ENCODE peak calls at places on chromosomes 5 and 9, in seven cellular contexts. One of them, this sample, is unnamed.
A peak's percentile ranks its signal among the peaks of the same experiment; 100 is the strongest.

GRCh38 chr5:12330993-12331588 is 426.8 kb upstream of the CTNND2 start:
- DNase-seq in right lobe of liver: no peak
- DNase-seq in A549: no peak
- DNase-seq in IMR-90: no peak
- DNase-seq in testis: no peak
- DNase-seq in heart left ventricle: no peak
- DNase-seq in HCT116: no peak
- DNase-seq in this sample: no peak

GRCh38 chr5:116068028-116068632 is 16.7 kb upstream of the COMMD10 start:
- DNase-seq in right lobe of liver: no peak
- DNase-seq in A549: peak; percentile 60
- DNase-seq in IMR-90: peak; percentile 72
- DNase-seq in testis: peak; percentile 69
- DNase-seq in heart left ventricle: no peak
- DNase-seq in HCT116: peak; percentile 78
- DNase-seq in this sample: no peak

GRCh38 chr9:18208166-18209059 is 265.5 kb upstream of the ADAMTSL1 start:
- DNase-seq in right lobe of liver: peak; percentile 62
- DNase-seq in A549: peak; percentile 42
- DNase-seq in IMR-90: peak; percentile 12
- DNase-seq in testis: peak; percentile 82
- DNase-seq in heart left ventricle: peak; percentile 23
- DNase-seq in HCT116: no peak
- DNase-seq in this sample: peak; percentile 17

GRCh38 chr5:95930541-95930940 is 31.1 kb downstream of the ELL2 start:
- DNase-seq in right lobe of liver: no peak
- DNase-seq in A549: no peak
- DNase-seq in IMR-90: no peak
- DNase-seq in testis: no peak
- DNase-seq in heart left ventricle: no peak
- DNase-seq in HCT116: no peak
- DNase-seq in this sample: no peak

GRCh38 chr9:126719677-126720435 is 85.0 kb upstream of the ZBTB43 start:
- DNase-seq in right lobe of liver: peak; percentile 78
- DNase-seq in A549: no peak
- DNase-seq in IMR-90: peak; percentile 25
- DNase-seq in testis: peak; percentile 73
- DNase-seq in heart left ventricle: peak; percentile 75
- DNase-seq in HCT116: no peak
- DNase-seq in this sample: no peak

GRCh38 chr9:87140605-87141109 is 193.4 kb upstream of the GAS1 start:
- DNase-seq in right lobe of liver: no peak
- DNase-seq in A549: no peak
- DNase-seq in IMR-90: no peak
- DNase-seq in testis: no peak
- DNase-seq in heart left ventricle: no peak
- DNase-seq in HCT116: no peak
- DNase-seq in this sample: no peak

GRCh38 chr5:177312649-177313181 is 1.0 kb upstream of the MXD3 start:
- DNase-seq in right lobe of liver: no peak
- DNase-seq in A549: peak; percentile 65
- DNase-seq in IMR-90: no peak
- DNase-seq in testis: no peak
- DNase-seq in heart left ventricle: no peak
- DNase-seq in HCT116: peak; percentile 51
- DNase-seq in this sample: no peak

GRCh38 chr5:142997586-142997985 is 227.4 kb downstream of the ARHGAP26 start:
- DNase-seq in right lobe of liver: no peak
- DNase-seq in A549: no peak
- DNase-seq in IMR-90: no peak
- DNase-seq in testis: no peak
- DNase-seq in heart left ventricle: no peak
- DNase-seq in HCT116: no peak
- DNase-seq in this sample: no peak

GRCh38 chr5:59173568-59173967 is 590.7 kb downstream of the RAB3C start:
- DNase-seq in right lobe of liver: no peak
- DNase-seq in A549: peak; percentile 48
- DNase-seq in IMR-90: peak; percentile 45
- DNase-seq in testis: no peak
- DNase-seq in heart left ventricle: no peak
- DNase-seq in HCT116: no peak
- DNase-seq in this sample: no peak

GRCh38 chr9:94952553-94953373 is 226.3 kb downstream of the AOPEP start:
- DNase-seq in right lobe of liver: no peak
- DNase-seq in A549: no peak
- DNase-seq in IMR-90: no peak
- DNase-seq in testis: peak; percentile 72
- DNase-seq in heart left ventricle: peak; percentile 46
- DNase-seq in HCT116: no peak
- DNase-seq in this sample: peak; percentile 74

GRCh38 chr9:95250462-95251058 is 66.9 kb downstream of the FANCC start:
- DNase-seq in right lobe of liver: no peak
- DNase-seq in A549: no peak
- DNase-seq in IMR-90: no peak
- DNase-seq in testis: no peak
- DNase-seq in heart left ventricle: no peak
- DNase-seq in HCT116: no peak
- DNase-seq in this sample: no peak

GRCh38 chr5:167639213-167639612 is 652.2 kb upstream of the WWC1 start:
- DNase-seq in right lobe of liver: no peak
- DNase-seq in A549: no peak
- DNase-seq in IMR-90: peak; percentile 62
- DNase-seq in testis: no peak
- DNase-seq in heart left ventricle: no peak
- DNase-seq in HCT116: no peak
- DNase-seq in this sample: no peak

GRCh38 chr5:138789771-138790242 is 36.6 kb downstream of the CTNNA1 start:
- DNase-seq in right lobe of liver: no peak
- DNase-seq in A549: peak; percentile 48
- DNase-seq in IMR-90: peak; percentile 38
- DNase-seq in testis: no peak
- DNase-seq in heart left ventricle: no peak
- DNase-seq in HCT116: peak; percentile 37
- DNase-seq in this sample: no peak

GRCh38 chr5:157388148-157388547 is 71.9 kb upstream of the NIPAL4 start:
- DNase-seq in right lobe of liver: no peak
- DNase-seq in A549: no peak
- DNase-seq in IMR-90: peak; percentile 24
- DNase-seq in testis: no peak
- DNase-seq in heart left ventricle: no peak
- DNase-seq in HCT116: no peak
- DNase-seq in this sample: no peak

GRCh38 chr5:143471666-143472411 is 68.4 kb upstream of the NR3C1 start:
- DNase-seq in right lobe of liver: no peak
- DNase-seq in A549: no peak
- DNase-seq in IMR-90: peak; percentile 41
- DNase-seq in testis: no peak
- DNase-seq in heart left ventricle: no peak
- DNase-seq in HCT116: no peak
- DNase-seq in this sample: no peak

GRCh38 chr9:134689320-134690181 is 47.9 kb downstream of the COL5A1 start:
- DNase-seq in right lobe of liver: peak; percentile 71
- DNase-seq in A549: peak; percentile 59
- DNase-seq in IMR-90: peak; percentile 49
- DNase-seq in testis: peak; percentile 74
- DNase-seq in heart left ventricle: peak; percentile 66
- DNase-seq in HCT116: peak; percentile 29
- DNase-seq in this sample: peak; percentile 79

GRCh38 chr5:109688647-109688998 is 1.1 kb upstream of the MAN2A1 start:
- DNase-seq in right lobe of liver: no peak
- DNase-seq in A549: no peak
- DNase-seq in IMR-90: peak; percentile 28
- DNase-seq in testis: no peak
- DNase-seq in heart left ventricle: no peak
- DNase-seq in HCT116: peak; percentile 48
- DNase-seq in this sample: no peak

GRCh38 chr9:121383715-121384114 is 13.7 kb upstream of the STOM start:
- DNase-seq in right lobe of liver: no peak
- DNase-seq in A549: no peak
- DNase-seq in IMR-90: no peak
- DNase-seq in testis: no peak
- DNase-seq in heart left ventricle: no peak
- DNase-seq in HCT116: no peak
- DNase-seq in this sample: no peak

GRCh38 chr5:122924719-122925395 is 79.4 kb downstream of the SNX24 start:
- DNase-seq in right lobe of liver: no peak
- DNase-seq in A549: no peak
- DNase-seq in IMR-90: no peak
- DNase-seq in testis: no peak
- DNase-seq in heart left ventricle: no peak
- DNase-seq in HCT116: no peak
- DNase-seq in this sample: no peak

DNA sequence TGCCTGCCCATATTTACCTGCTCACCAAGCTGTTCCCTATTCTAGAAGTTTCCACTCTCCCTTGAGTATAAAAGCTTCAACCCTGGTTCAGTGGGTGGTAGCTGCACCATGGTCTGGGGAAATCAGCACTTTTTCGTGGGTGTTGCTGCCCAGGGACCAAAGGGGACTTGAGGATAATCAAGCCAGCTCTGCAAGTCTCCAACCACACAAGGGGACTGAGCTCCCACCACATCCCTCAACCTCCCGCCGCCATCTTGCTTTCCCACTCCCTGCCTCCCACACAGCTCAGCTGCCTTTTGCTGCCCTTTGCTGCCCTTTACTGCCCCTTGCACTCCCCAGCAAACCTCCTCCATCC is 210.0 kb downstream of the AUH start:
- DNase-seq in right lobe of liver: no peak
- DNase-seq in A549: no peak
- DNase-seq in IMR-90: no peak
- DNase-seq in testis: no peak
- DNase-seq in heart left ventricle: no peak
- DNase-seq in HCT116: no peak
- DNase-seq in this sample: no peak
- TF ChIP-seq POLR2A in right lobe of liver: no peak
- TF ChIP-seq POLR2A in A549: no peak
- TF ChIP-seq POLR2A in IMR-90: no peak
- TF ChIP-seq POLR2A in testis: no peak
- TF ChIP-seq POLR2A in heart left ventricle: no peak
- TF ChIP-seq POLR2A in HCT116: no peak
- TF ChIP-seq POLR2A in this sample: no peak

DNA sequence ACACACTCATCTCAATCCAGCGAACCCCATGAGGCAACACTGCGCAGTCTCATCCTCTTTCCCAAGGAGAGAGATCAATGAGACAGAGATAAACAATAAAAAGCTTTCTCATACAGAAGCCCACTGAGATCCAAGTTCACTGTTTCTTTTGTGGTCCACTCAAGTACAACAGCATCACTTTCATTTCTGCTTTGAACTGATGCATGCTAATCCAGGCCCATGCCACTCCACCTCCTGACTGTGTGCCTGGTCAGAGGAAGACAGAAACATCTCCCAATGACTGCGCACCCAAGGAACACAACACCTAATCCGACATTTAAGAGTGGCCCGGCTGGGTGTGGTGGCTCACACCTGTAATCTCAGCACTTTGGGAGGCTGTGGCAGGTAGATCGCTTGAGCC is 104.0 kb downstream of the SERINC5 start:
- DNase-seq in right lobe of liver: no peak
- DNase-seq in A549: no peak
- DNase-seq in IMR-90: no peak
- DNase-seq in testis: no peak
- DNase-seq in heart left ventricle: no peak
- DNase-seq in HCT116: no peak
- DNase-seq in this sample: no peak
- H3K4me1 ChIP-seq in right lobe of liver: no peaks in the 10 kb centered on the region
- H3K4me1 ChIP-seq in A549: no peaks in the 10 kb centered on the region
- H3K4me1 ChIP-seq in IMR-90: peaks cover 3% of the 10 kb centered on the region
- H3K4me1 ChIP-seq in testis: peaks cover 8% of the 10 kb centered on the region
- H3K4me1 ChIP-seq in heart left ventricle: no peaks in the 10 kb centered on the region
- H3K4me1 ChIP-seq in HCT116: no peaks in the 10 kb centered on the region
- H3K4me1 ChIP-seq in this sample: no peaks in the 10 kb centered on the region

GRCh38 chr5:111758284-111758628 is 1.3 kb upstream of the NREP start:
- DNase-seq in right lobe of liver: no peak
- DNase-seq in A549: no peak
- DNase-seq in IMR-90: no peak
- DNase-seq in testis: no peak
- DNase-seq in heart left ventricle: no peak
- DNase-seq in HCT116: no peak
- DNase-seq in this sample: no peak

GRCh38 chr5:111755264-111755941 is 1.6 kb downstream of the NREP start:
- DNase-seq in right lobe of liver: no peak
- DNase-seq in A549: no peak
- DNase-seq in IMR-90: no peak
- DNase-seq in testis: no peak
- DNase-seq in heart left ventricle: no peak
- DNase-seq in HCT116: no peak
- DNase-seq in this sample: no peak

GRCh38 chr5:111755942-111756353 is 1.0 kb downstream of the NREP start:
- DNase-seq in right lobe of liver: no peak
- DNase-seq in A549: no peak
- DNase-seq in IMR-90: peak; percentile 67
- DNase-seq in testis: no peak
- DNase-seq in heart left ventricle: no peak
- DNase-seq in HCT116: no peak
- DNase-seq in this sample: no peak

GRCh38 chr5:111757582-111758283 is 739 bp upstream of the NREP start:
- DNase-seq in right lobe of liver: peak; percentile 96
- DNase-seq in A549: peak; percentile 87
- DNase-seq in IMR-90: peak; percentile 93
- DNase-seq in testis: peak; percentile 93
- DNase-seq in heart left ventricle: peak; percentile 97
- DNase-seq in HCT116: peak; percentile 55
- DNase-seq in this sample: peak; percentile 94

DNA sequence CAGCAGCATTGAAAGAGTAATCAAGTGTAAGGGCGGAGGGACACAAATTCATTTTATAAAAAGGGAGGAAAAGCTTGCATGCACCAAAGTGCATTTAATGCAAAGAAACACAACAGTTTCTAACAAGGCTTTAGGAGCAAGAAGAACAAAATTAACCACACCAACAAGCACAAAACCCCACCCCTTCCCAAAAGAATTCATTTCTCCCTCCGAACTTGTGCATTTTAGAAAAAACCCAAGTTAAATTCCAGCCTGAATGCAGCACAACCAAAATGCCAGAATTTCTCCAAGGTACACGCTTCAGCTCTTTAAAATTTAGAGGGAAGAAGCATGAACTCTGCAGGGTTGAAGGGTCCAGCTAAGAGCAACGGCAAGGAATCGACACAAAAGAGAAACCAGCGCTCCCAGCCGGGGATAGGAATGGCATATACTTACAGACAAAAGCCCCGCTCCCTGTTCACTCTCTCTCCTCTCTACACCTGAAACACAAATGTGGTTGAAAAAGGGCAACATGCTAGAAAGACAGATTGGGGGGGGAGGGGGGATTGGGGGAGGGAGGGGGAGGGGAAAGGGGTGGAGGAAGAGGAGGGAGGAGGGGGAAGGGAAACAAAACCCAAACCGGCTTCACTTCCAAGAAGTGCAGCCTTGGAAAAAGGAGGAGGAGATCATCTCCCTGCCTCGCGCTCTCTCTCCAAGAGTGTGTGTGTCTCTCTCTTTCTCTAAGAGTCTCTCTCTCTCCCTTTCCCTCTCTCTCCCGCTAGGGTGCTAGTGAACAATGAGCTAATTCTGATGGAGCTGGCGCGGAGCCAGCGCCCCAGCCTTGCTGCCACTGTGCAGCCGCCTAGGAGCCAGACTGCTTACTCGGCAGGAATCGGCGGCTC is at the start of gene NREP:
- DNase-seq in right lobe of liver: peak; percentile 91
- DNase-seq in A549: peak; percentile 91
- DNase-seq in IMR-90: peak; percentile 97
- DNase-seq in testis: peak; percentile 93
- DNase-seq in heart left ventricle: peak; percentile 90
- DNase-seq in HCT116: peak; percentile 71
- DNase-seq in this sample: peak; percentile 95
- TF ChIP-seq POLR2A in right lobe of liver: no peak
- TF ChIP-seq POLR2A in A549: no peak
- TF ChIP-seq POLR2A in IMR-90: peak; percentile 77
- TF ChIP-seq POLR2A in testis: no peak
- TF ChIP-seq POLR2A in heart left ventricle: no peak
- TF ChIP-seq POLR2A in HCT116: no peak
- TF ChIP-seq POLR2A in this sample: peak; percentile 36

GRCh38 chr9:21334603-21334968 is 618 bp downstream of the KLHL9 start:
- DNase-seq in right lobe of liver: no peak
- DNase-seq in A549: peak; percentile 10
- DNase-seq in IMR-90: peak; percentile 13
- DNase-seq in testis: no peak
- DNase-seq in heart left ventricle: no peak
- DNase-seq in HCT116: no peak
- DNase-seq in this sample: no peak
- H3K4me1 ChIP-seq in right lobe of liver: peaks cover 24% of the 10 kb centered on the region
- H3K4me1 ChIP-seq in A549: peaks cover 36% of the 10 kb centered on the region
- H3K4me1 ChIP-seq in IMR-90: peaks cover 7% of the 10 kb centered on the region
- H3K4me1 ChIP-seq in testis: peaks cover 29% of the 10 kb centered on the region
- H3K4me1 ChIP-seq in heart left ventricle: peaks cover 25% of the 10 kb centered on the region
- H3K4me1 ChIP-seq in HCT116: peaks cover 3% of the 10 kb centered on the region
- H3K4me1 ChIP-seq in this sample: peaks cover 9% of the 10 kb centered on the region

This sample was measured in ovary.